ENCODE peak calls at places on chromosomes 1 and 21, in five cellular contexts. R, O, U, V and G are unnamed samples.

GRCh38 chr1:9249534-9250335 is 15.2 kb downstream of the H6PD start:
- DNase-seq in O (peak), U (no peak), R (peak), V (peak), G (peak)

GRCh38 chr1:195141294-195141693 is 1466.9 kb downstream of the KCNT2 start:
- DNase-seq in R (no peak), O (no peak), U (no peak), V (no peak), G (no peak)

GRCh38 chr1:229374485-229374884 is 31.6 kb upstream of the CCSAP start:
- DNase-seq in R (no peak), O (no peak), U (no peak), V (no peak), G (no peak)

GRCh38 chr1:12161662-12162458 is 4.9 kb upstream of the TNFRSF1B start:
- DNase-seq in V (peak), O (peak), R (peak), U (peak), G (peak)

GRCh38 chr21:31873696-31874599 is 1.1 kb downstream of the HUNK start:
- DNase-seq in O (peak), U (no peak), R (peak), V (peak), G (peak)

GRCh38 chr1:241639040-241639652 is 1.0 kb downstream of the CHML start:
- DNase-seq in O (no peak), U (no peak), R (peak), V (no peak), G (no peak)

GRCh38 chr1:162956922-162957321 is 95.9 kb upstream of the CCDC190 start:
- DNase-seq in U (no peak), R (no peak), V (no peak), O (no peak), G (no peak)

GRCh38 chr1:180173952-180174351 is 19.3 kb downstream of the QSOX1 start:
- DNase-seq in O (no peak), U (peak), V (no peak), R (no peak), G (no peak)

GRCh38 chr1:44604167-44604955 is 69.9 kb downstream of the TMEM53 start:
- DNase-seq in V (no peak), U (no peak), O (no peak), R (no peak), G (no peak)

GRCh38 chr21:26801524-26801923 is 43.7 kb downstream of the ADAMTS1 start:
- DNase-seq in O (no peak), R (no peak), U (no peak), V (no peak), G (no peak)

GRCh38 chr1:153572569-153573015 is 6.9 kb upstream of the S100A2 start:
- DNase-seq in U (peak), O (peak), R (peak), V (peak), G (peak)